ENCODE peak calls at places on chromosome 3, in eight cellular contexts. B, K, N, V, O, D, A and P are unnamed samples.

GRCh38 chr3:37862219-37862711 is 585 bp downstream of the CTDSPL start:
- DNase-seq in V (no peak), K (peak), A (no peak), O (peak), N (peak), B (no peak), D (peak), P (no peak)

GRCh38 chr3:71495708-71496472 is 87.6 kb downstream of the FOXP1 start:
- DNase-seq in K (no peak), B (no peak), N (no peak), V (no peak), O (no peak), A (peak), D (no peak), P (peak)

GRCh38 chr3:65732060-65732933 is 306.4 kb downstream of the MAGI1 start:
- DNase-seq in B (peak), O (no peak), A (peak), N (no peak), V (peak), K (no peak), D (no peak), P (no peak)

GRCh38 chr3:169627789-169628188 is 35.7 kb downstream of the MECOM start:
- DNase-seq in K (no peak), O (no peak), A (no peak), N (no peak), V (no peak), D (no peak), B (no peak), P (no peak)

GRCh38 chr3:110495201-110495927 is 576.3 kb upstream of the NECTIN3 start:
- DNase-seq in O (no peak), A (no peak), N (no peak), D (no peak), V (no peak), K (no peak), B (no peak), P (no peak)

GRCh38 chr3:184145120-184145524 is 10.0 kb downstream of the EIF2B5 start:
- DNase-seq in A (peak), D (peak), V (no peak), B (peak), K (no peak), N (peak), O (peak), P (no peak)

GRCh38 chr3:193190387-193190786 is 50.6 kb upstream of the PLAAT1 start:
- DNase-seq in A (peak), O (no peak), B (peak), D (no peak), N (no peak), K (no peak), V (no peak), P (peak)

GRCh38 chr3:18126772-18127171 is 298.4 kb downstream of the SATB1 start:
- DNase-seq in B (no peak), N (no peak), A (no peak), O (no peak), D (no peak), K (no peak), V (no peak), P (no peak)

GRCh38 chr3:172777901-172778300 is 27.4 kb downstream of the ECT2 start:
- DNase-seq in V (no peak), A (no peak), O (no peak), K (no peak), B (no peak), D (no peak), N (no peak), P (no peak)

GRCh38 chr3:47578119-47578630 is 490 bp downstream of the CSPG5 start:
- DNase-seq in B (no peak), A (no peak), K (no peak), O (no peak), N (peak), D (peak), V (no peak), P (no peak)

GRCh38 chr3:8233938-8234337 is 267.7 kb upstream of the LMCD1 start:
- DNase-seq in B (no peak), A (no peak), O (no peak), V (no peak), N (no peak), D (no peak), K (no peak), P (no peak)

GRCh38 chr3:194257030-194257657 is 94.0 kb downstream of the CPN2 start:
- DNase-seq in B (no peak), K (no peak), O (no peak), N (no peak), V (no peak), D (no peak), A (no peak), P (no peak)

GRCh38 chr3:8730641-8731040 is 3.0 kb upstream of the CAV3 start:
- DNase-seq in A (no peak), K (no peak), N (no peak), O (no peak), B (no peak), V (no peak), D (no peak), P (no peak)

DNA sequence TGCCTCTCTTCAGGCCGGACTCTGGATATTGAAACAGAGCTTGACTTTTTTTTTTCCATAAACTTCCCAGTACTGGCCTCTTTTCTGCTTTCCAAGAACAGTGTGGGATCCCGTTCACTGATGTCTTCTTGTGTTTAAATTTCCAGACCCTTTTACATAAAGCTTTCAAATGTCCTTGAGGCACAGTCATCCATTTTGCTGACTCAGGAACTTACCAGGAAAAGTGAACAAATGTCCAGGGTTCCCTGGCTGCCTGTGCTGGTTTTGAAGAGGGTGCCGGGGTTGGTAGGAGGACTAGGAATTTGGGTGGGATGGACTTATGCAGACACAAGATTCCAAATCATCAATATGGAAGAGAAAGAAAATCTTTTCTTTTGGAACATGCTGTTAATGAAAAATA is 68.1 kb downstream of the CHDH start:
- DNase-seq in V (no peak), N (no peak), D (no peak), A (no peak), O (no peak), K (no peak), B (no peak), P (no peak)
- H3K27ac ChIP-seq in V (no peak), N (no peak), D (no peak), A (no peak), O (no peak), K (no peak), B (no peak), P (no peak)

DNA sequence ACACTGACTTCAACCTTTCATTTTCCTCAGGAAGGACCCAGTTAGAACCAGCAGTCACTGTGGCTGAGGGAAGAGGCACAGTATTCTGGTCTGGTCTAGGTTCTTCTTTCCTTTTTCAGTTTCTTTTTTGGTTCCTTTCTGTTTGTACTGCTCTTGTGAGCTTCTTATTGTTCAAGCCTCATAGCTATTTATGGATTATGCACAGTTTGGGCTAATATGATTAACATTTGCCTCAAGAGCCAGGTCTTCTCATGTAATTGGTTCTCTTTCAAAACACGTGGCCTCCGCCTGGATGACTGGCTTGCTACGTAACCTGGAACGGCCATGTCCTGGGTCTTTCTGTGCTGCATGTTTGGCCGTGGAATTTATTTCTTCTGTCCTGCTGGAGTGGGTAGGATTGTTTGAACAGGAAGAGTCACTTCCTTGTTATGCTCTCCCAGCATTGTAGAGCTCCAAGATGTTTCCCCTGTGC is 43.3 kb downstream of the RBMS3 start:
- DNase-seq in V (peak), N (peak), D (peak), B (peak), O (no peak), K (peak), A (no peak), P (no peak)
- TF ChIP-seq POLR2AphosphoS5 in V (peak), N (peak), D (no peak), B (peak), O (no peak), K (no peak), A (no peak), P (no peak)

GRCh38 chr3:52036829-52037228 is 19.5 kb downstream of the DUSP7 start:
- DNase-seq in B (no peak), V (no peak), A (peak), O (no peak), K (no peak), N (no peak), D (no peak), P (no peak)

GRCh38 chr3:52039426-52039825 is 16.9 kb downstream of the DUSP7 start:
- DNase-seq in A (peak), B (no peak), D (no peak), K (no peak), O (no peak), N (no peak), V (no peak), P (no peak)

GRCh38 chr3:52039846-52040245 is 16.5 kb downstream of the DUSP7 start:
- DNase-seq in K (peak), N (no peak), A (peak), V (no peak), B (no peak), O (peak), D (no peak), P (no peak)

GRCh38 chr3:52037291-52037690 is 19.1 kb downstream of the DUSP7 start:
- DNase-seq in B (no peak), K (no peak), V (no peak), D (no peak), N (no peak), O (no peak), A (no peak), P (no peak)

DNA sequence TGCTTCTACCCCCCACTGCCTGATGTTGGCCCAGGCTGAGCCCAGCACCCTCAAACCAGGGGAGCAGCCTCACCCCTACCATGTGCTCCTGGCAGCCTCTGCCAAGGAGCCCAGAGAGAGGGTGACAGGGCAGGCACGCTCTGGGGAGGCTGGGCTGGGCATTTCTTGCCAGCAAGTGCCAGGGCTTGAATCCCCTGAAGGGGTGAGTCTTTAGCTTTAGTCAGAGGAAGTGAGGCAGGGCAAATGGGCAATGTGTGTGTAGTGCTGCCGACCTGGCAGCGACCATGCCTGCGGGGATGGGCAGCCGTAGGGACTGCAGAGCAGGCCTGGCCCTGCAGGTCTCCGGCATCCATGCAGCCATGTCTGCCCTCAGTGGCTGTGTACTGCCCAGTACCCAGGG is 18.1 kb downstream of the DUSP7 start:
- DNase-seq in N (no peak), B (no peak), O (no peak), D (no peak), V (no peak), K (no peak), A (no peak), P (no peak)
- H3K27ac ChIP-seq in N (no peak), B (no peak), O (peak), D (no peak), V (no peak), K (no peak), A (no peak), P (no peak)

DNA sequence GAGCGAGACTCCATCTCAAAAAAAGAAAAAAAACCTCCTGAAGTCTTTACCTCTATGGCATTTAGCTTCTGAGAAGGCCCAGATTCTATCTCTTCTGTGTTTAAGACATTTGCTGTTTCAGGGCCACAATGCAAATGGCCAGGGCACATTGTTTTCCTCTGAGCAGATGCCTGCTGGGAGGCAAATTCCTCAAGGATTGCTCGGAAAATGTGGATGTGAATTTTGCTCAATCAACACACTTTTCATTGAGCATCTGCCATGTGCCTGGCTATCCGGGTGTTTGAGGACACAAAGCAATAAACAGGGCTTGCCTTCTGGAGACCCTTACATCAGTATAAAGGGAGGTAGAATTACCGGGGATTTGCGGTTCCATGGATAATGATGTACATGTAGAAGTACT is 20.0 kb downstream of the TRIM71 start:
- DNase-seq in N (no peak), A (no peak), V (no peak), D (no peak), K (no peak), O (no peak), B (no peak), P (no peak)
- TF ChIP-seq POLR2AphosphoS5 in N (no peak), A (peak), V (no peak), D (no peak), K (no peak), O (no peak), B (no peak), P (no peak)

DNA sequence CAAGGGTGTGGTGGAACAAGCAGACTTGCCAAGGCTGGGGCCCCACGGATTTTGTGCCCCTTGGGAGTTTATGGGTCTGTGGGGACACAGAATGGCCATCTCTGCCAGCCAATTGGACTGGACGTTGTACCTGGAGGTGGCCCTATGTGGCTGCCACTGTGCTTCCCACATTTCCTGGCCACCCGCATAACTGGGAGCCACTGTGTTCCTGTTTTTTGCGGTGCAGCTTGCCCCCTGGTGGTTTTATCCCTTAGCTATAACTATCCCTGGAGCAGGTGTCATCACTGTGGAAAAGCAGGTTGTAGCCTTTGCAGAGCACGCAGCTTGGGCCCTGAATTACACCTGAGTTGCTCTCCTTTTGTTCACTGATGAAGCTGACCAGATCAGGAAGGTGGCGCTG is 306.3 kb downstream of the ZPLD1 start:
- DNase-seq in N (no peak), A (no peak), O (no peak), K (no peak), V (no peak), B (no peak), D (no peak), P (no peak)
- H3K27ac ChIP-seq in N (no peak), A (no peak), O (no peak), K (no peak), V (no peak), B (no peak), D (no peak), P (no peak)

DNA sequence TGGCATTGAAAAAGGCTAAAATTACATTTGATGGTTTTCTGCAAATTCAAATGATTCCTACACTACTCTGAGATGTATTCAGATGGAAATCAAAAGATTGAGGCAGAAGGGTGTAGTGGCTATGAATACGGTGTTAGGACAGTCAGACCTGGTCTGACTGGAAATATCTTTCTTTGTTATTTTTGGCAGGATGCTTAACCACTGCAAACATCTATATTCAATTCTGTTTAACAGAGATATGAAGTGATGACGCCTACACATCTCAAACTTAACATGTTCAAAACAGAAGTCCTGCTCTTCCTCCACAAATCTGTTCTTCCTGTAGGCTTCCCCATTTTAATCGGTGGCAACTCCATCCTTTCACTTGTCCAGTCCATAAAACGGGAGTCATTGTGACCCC is 109.4 kb downstream of the ADAMTS9 start:
- DNase-seq in N (no peak), K (no peak), V (no peak), B (peak), O (no peak), D (no peak), A (no peak), P (no peak)
- TF ChIP-seq POLR2AphosphoS5 in N (no peak), K (no peak), V (no peak), B (no peak), O (no peak), D (no peak), A (no peak), P (no peak)